ENCODE peak calls at places on chromosomes 3 and 15, in five cellular contexts. C is tibial artery, W is endothelial cell, Y is WTC11, V is spleen. T is an unnamed sample.

GRCh38 chr3:15815696-15816095 is 17.9 kb upstream of the ANKRD28 start:
- DNase-seq in C (no peak), W (no peak), Y (no peak), V (no peak), T (no peak)

GRCh38 chr3:180223268-180223667 is 186.5 kb upstream of the PEX5L start:
- DNase-seq in C (no peak), W (no peak), Y (no peak), V (no peak), T (no peak)

GRCh38 chr3:74442683-74443082 is 171.8 kb downstream of the CNTN3 start:
- DNase-seq in C (no peak), W (no peak), Y (no peak), V (no peak), T (no peak)

GRCh38 chr15:70096215-70096974 is 1.3 kb downstream of the TLE3 start:
- DNase-seq in C (peak), W (peak), Y (peak), V (peak), T (peak)

GRCh38 chr3:182058488-182058887 is 346.8 kb downstream of the SOX2 start:
- DNase-seq in C (no peak), W (no peak), Y (no peak), V (no peak), T (no peak)

GRCh38 chr3:18302517-18302916 is 122.6 kb downstream of the SATB1 start:
- DNase-seq in C (no peak), W (no peak), Y (no peak), V (no peak), T (no peak)

GRCh38 chr15:62853114-62853832 is 189.3 kb upstream of the TPM1 start:
- DNase-seq in C (no peak), W (no peak), Y (no peak), V (no peak), T (no peak)

GRCh38 chr3:131361464-131362421 is 19.8 kb upstream of the NUDT16 start:
- DNase-seq in C (peak), W (peak), Y (peak), V (peak), T (peak)

GRCh38 chr3:52787246-52787645 is 7.3 kb upstream of the ITIH3 start:
- DNase-seq in C (no peak), W (no peak), Y (no peak), V (peak), T (no peak)

GRCh38 chr3:175238848-175239247 is 379.7 kb downstream of the NAALADL2 start:
- DNase-seq in C (no peak), W (no peak), Y (no peak), V (no peak), T (no peak)

GRCh38 chr15:47427463-47427862 is 289.8 kb upstream of the SEMA6D start:
- DNase-seq in C (no peak), W (no peak), Y (no peak), V (no peak), T (no peak)

GRCh38 chr3:76565496-76566210 is 474.2 kb upstream of the ROBO2 start:
- DNase-seq in C (no peak), W (no peak), Y (no peak), V (no peak), T (no peak)

GRCh38 chr3:13707456-13707855 is 158.5 kb downstream of the FBLN2 start:
- DNase-seq in C (no peak), W (peak), Y (no peak), V (peak), T (no peak)

DNA sequence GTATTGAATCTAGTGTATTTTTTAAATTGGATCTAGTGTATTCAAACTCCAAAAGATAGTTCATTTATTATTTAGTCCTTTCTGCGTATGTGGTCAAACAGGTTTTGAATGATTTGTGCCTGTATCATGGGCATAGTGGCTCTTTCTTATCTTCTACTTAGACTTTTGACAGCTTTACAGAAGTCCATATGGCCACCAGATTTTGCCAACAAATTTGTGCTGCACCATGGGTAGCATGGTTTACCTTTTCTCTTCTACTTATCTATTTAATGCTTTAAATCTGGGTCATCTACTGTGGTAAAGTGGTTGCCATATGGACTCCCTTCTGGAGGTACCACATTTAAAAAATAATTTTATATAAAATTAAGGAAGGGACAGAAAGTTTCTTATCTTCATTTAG is 66.9 kb upstream of the CADM2 start:
- DNase-seq in C (no peak), W (no peak), Y (no peak), V (no peak), T (no peak)
- TF ChIP-seq CTCF in C (no peak), W (no peak), Y (no peak), V (no peak), T (no peak)

GRCh38 chr15:51687565-51687964 is 6.3 kb downstream of the SCG3 start:
- DNase-seq in C (no peak), W (no peak), Y (no peak), V (no peak), T (no peak)

GRCh38 chr15:51692154-51692553 is 10.9 kb downstream of the SCG3 start:
- DNase-seq in C (no peak), W (no peak), Y (no peak), V (no peak), T (no peak)

GRCh38 chr15:51688863-51689262 is 7.6 kb downstream of the SCG3 start:
- DNase-seq in C (no peak), W (no peak), Y (no peak), V (no peak), T (no peak)
- TF ChIP-seq CTCF in C (peak), W (no peak), Y (no peak), V (no peak), T (no peak)

GRCh38 chr3:67940200-67940952 is 286.0 kb upstream of the SUCLG2 start:
- DNase-seq in C (peak), W (no peak), Y (no peak), V (no peak), T (no peak)
- TF ChIP-seq CTCF in C (no peak), W (no peak), Y (no peak), V (no peak), T (no peak)

DNA sequence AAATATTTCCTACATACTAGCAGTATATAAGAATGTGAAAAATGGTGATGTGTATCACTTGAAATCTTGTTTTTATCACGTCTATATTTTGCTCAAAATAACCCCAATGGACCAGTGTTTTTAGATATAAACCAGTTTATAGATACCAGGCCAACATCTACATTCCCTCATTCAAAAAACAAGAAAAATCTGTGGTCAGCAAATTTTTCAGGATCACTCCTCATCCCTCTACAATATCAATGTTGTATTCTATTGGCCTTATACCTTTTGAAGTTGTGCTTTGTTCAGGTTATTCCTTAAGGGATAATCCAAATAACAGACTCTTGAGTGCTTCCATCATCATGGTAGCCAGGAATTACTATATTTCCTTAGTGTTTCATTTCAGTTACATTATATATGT is 332.9 kb upstream of the ARRDC4 start:
- DNase-seq in C (no peak), W (no peak), Y (no peak), V (no peak), T (no peak)
- TF ChIP-seq CTCF in C (no peak), W (no peak), Y (no peak), V (no peak), T (no peak)